ENCODE peak calls at places on chromosome 2, in six cellular contexts. One of them, this sample, is unnamed.

GRCh38 chr2:28610583-28611201 is 114.8 kb downstream of the PLB1 start:
- DNase-seq in endodermal cell: no peak
- DNase-seq in HCT116: peak
- DNase-seq in astrocyte: peak
- DNase-seq in neuronal stem cell: no peak
- DNase-seq in mesendoderm: peak
- DNase-seq in this sample: no peak

GRCh38 chr2:95320986-95321767 is 24.0 kb downstream of the KCNIP3 start:
- DNase-seq in endodermal cell: no peak
- DNase-seq in HCT116: no peak
- DNase-seq in astrocyte: no peak
- DNase-seq in neuronal stem cell: no peak
- DNase-seq in mesendoderm: no peak
- DNase-seq in this sample: no peak

GRCh38 chr2:96906719-96907404 is 37.0 kb upstream of the SEMA4C start:
- DNase-seq in endodermal cell: peak
- DNase-seq in HCT116: no peak
- DNase-seq in astrocyte: no peak
- DNase-seq in neuronal stem cell: peak
- DNase-seq in mesendoderm: peak
- DNase-seq in this sample: no peak

GRCh38 chr2:127606594-127607398 is 39.2 kb upstream of the GPR17 start:
- DNase-seq in endodermal cell: peak
- DNase-seq in HCT116: no peak
- DNase-seq in astrocyte: no peak
- DNase-seq in neuronal stem cell: no peak
- DNase-seq in mesendoderm: no peak
- DNase-seq in this sample: no peak

GRCh38 chr2:220188031-220188430 is 560.6 kb downstream of the SLC4A3 start:
- DNase-seq in endodermal cell: no peak
- DNase-seq in HCT116: no peak
- DNase-seq in astrocyte: peak
- DNase-seq in neuronal stem cell: no peak
- DNase-seq in mesendoderm: no peak
- DNase-seq in this sample: no peak

GRCh38 chr2:227473019-227473461 is 1.1 kb downstream of the AGFG1 start:
- DNase-seq in endodermal cell: no peak
- DNase-seq in HCT116: no peak
- DNase-seq in astrocyte: no peak
- DNase-seq in neuronal stem cell: peak
- DNase-seq in mesendoderm: peak
- DNase-seq in this sample: no peak

GRCh38 chr2:196263181-196263747 is 91.9 kb upstream of the STK17B start:
- DNase-seq in endodermal cell: no peak
- DNase-seq in HCT116: no peak
- DNase-seq in astrocyte: peak
- DNase-seq in neuronal stem cell: no peak
- DNase-seq in mesendoderm: no peak
- DNase-seq in this sample: peak

GRCh38 chr2:232897971-232898408 is 27.9 kb downstream of the SNORC start:
- DNase-seq in endodermal cell: peak
- DNase-seq in HCT116: no peak
- DNase-seq in astrocyte: no peak
- DNase-seq in neuronal stem cell: no peak
- DNase-seq in mesendoderm: no peak
- DNase-seq in this sample: no peak

GRCh38 chr2:121648611-121649401 is 456 bp downstream of the CLASP1 start:
- DNase-seq in endodermal cell: peak
- DNase-seq in HCT116: no peak
- DNase-seq in astrocyte: peak
- DNase-seq in neuronal stem cell: no peak
- DNase-seq in mesendoderm: peak
- DNase-seq in this sample: no peak

GRCh38 chr2:98454500-98455235 is 10.0 kb downstream of the INPP4A start:
- DNase-seq in endodermal cell: peak
- DNase-seq in HCT116: no peak
- DNase-seq in astrocyte: no peak
- DNase-seq in neuronal stem cell: no peak
- DNase-seq in mesendoderm: peak
- DNase-seq in this sample: no peak

GRCh38 chr2:147345246-147345645 is 499.6 kb upstream of the ACVR2A start:
- DNase-seq in endodermal cell: no peak
- DNase-seq in HCT116: no peak
- DNase-seq in astrocyte: peak
- DNase-seq in neuronal stem cell: no peak
- DNase-seq in mesendoderm: no peak
- DNase-seq in this sample: no peak

GRCh38 chr2:103875111-103875510 is 978.8 kb upstream of the POU3F3 start:
- DNase-seq in endodermal cell: peak
- DNase-seq in HCT116: no peak
- DNase-seq in astrocyte: no peak
- DNase-seq in neuronal stem cell: no peak
- DNase-seq in mesendoderm: peak
- DNase-seq in this sample: no peak

GRCh38 chr2:210269148-210269547 is 43.9 kb upstream of the ACADL start:
- DNase-seq in endodermal cell: peak
- DNase-seq in HCT116: no peak
- DNase-seq in astrocyte: no peak
- DNase-seq in neuronal stem cell: no peak
- DNase-seq in mesendoderm: peak
- DNase-seq in this sample: no peak

GRCh38 chr2:125364181-125364806 is 1291.7 kb upstream of the GYPC start:
- DNase-seq in endodermal cell: no peak
- DNase-seq in HCT116: no peak
- DNase-seq in astrocyte: no peak
- DNase-seq in neuronal stem cell: no peak
- DNase-seq in mesendoderm: no peak
- DNase-seq in this sample: no peak

GRCh38 chr2:138897274-138897673 is 117.1 kb upstream of the NXPH2 start:
- DNase-seq in endodermal cell: no peak
- DNase-seq in HCT116: no peak
- DNase-seq in astrocyte: no peak
- DNase-seq in neuronal stem cell: no peak
- DNase-seq in mesendoderm: no peak
- DNase-seq in this sample: no peak

GRCh38 chr2:207239754-207240494 is 74.2 kb upstream of the KLF7 start:
- DNase-seq in endodermal cell: no peak
- DNase-seq in HCT116: no peak
- DNase-seq in astrocyte: peak
- DNase-seq in neuronal stem cell: no peak
- DNase-seq in mesendoderm: no peak
- DNase-seq in this sample: no peak

DNA sequence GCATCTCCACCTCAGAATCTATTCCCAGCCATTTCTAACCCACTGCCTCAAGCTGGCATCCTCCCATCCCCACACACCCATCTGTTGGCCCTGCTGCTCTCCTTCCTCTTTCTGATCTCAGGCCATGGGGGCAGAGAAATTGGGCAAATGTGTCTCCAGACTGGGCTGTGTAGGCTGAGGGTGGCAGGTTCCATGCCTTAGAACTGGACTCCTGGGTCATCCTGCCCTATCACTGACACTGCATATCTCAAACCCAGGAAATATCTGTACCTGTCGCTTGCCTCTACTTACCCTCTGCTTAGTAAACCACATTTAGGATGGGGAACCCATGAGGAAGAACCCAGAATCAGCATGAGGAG is 1.8 kb downstream of the WNT10A start:
- DNase-seq in endodermal cell: no peak
- DNase-seq in HCT116: no peak
- DNase-seq in astrocyte: no peak
- DNase-seq in neuronal stem cell: no peak
- DNase-seq in mesendoderm: no peak
- DNase-seq in this sample: no peak
- H3K9ac ChIP-seq in endodermal cell: no peak
- H3K9ac ChIP-seq in HCT116: no peak
- H3K9ac ChIP-seq in astrocyte: no peak
- H3K9ac ChIP-seq in neuronal stem cell: no peak
- H3K9ac ChIP-seq in mesendoderm: no peak
- H3K9ac ChIP-seq in this sample: no peak

DNA sequence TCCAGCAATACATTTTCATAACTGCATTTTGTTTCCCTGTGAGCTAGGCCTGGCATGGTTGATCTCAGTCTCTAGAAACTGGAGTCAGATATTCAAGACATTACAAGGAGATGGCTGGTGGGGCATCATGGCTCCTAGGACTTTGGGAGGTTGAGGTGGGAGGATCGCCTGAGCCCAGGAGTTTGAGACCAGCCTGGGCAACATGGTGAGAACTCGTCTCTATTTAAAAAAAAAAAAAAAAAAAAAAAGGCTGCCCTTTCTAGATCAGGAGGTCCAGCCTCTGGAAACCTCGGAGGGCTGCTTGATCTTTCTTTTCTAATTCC is 362 bp upstream of the VAMP8 start:
- DNase-seq in endodermal cell: no peak
- DNase-seq in HCT116: no peak
- DNase-seq in astrocyte: no peak
- DNase-seq in neuronal stem cell: no peak
- DNase-seq in mesendoderm: no peak
- DNase-seq in this sample: no peak
- H3K9ac ChIP-seq in endodermal cell: no peak
- H3K9ac ChIP-seq in HCT116: peak
- H3K9ac ChIP-seq in astrocyte: no peak
- H3K9ac ChIP-seq in neuronal stem cell: no peak
- H3K9ac ChIP-seq in mesendoderm: no peak
- H3K9ac ChIP-seq in this sample: no peak

DNA sequence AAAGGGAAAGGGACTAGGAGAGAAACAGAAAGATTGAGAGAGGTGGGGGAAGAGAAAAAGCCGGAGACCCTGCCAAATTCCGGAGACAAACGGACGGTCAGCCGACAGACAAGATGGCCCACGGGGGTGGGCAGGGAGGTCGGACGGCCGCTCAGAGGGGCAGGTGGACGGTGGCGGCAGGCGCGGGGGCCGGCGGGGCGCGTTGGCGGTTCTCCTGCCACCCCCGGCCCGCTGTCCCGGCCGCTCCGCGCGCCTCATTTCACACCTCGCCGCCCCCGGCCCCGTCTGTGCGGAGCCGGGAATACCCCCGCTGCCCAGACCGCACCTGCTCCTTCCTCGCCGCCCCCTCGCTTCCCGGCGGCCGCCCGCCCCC is 935 bp downstream of the SLC30A3 start:
- DNase-seq in endodermal cell: peak
- DNase-seq in HCT116: no peak
- DNase-seq in astrocyte: no peak
- DNase-seq in neuronal stem cell: no peak
- DNase-seq in mesendoderm: no peak
- DNase-seq in this sample: no peak
- H3K9ac ChIP-seq in endodermal cell: no peak
- H3K9ac ChIP-seq in HCT116: peak
- H3K9ac ChIP-seq in astrocyte: no peak
- H3K9ac ChIP-seq in neuronal stem cell: no peak
- H3K9ac ChIP-seq in mesendoderm: no peak
- H3K9ac ChIP-seq in this sample: peak

GRCh38 chr2:120397362-120397811 is 51.5 kb downstream of the INHBB start:
- DNase-seq in endodermal cell: peak
- DNase-seq in HCT116: no peak
- DNase-seq in astrocyte: no peak
- DNase-seq in neuronal stem cell: no peak
- DNase-seq in mesendoderm: no peak
- DNase-seq in this sample: no peak

GRCh38 chr2:120395686-120396518 is 50.0 kb downstream of the INHBB start:
- DNase-seq in endodermal cell: peak
- DNase-seq in HCT116: no peak
- DNase-seq in astrocyte: no peak
- DNase-seq in neuronal stem cell: no peak
- DNase-seq in mesendoderm: peak
- DNase-seq in this sample: no peak

GRCh38 chr2:120398051-120398960 is 52.4 kb downstream of the INHBB start:
- DNase-seq in endodermal cell: peak
- DNase-seq in HCT116: no peak
- DNase-seq in astrocyte: peak
- DNase-seq in neuronal stem cell: no peak
- DNase-seq in mesendoderm: no peak
- DNase-seq in this sample: no peak

GRCh38 chr2:120395221-120395620 is 49.3 kb downstream of the INHBB start:
- DNase-seq in endodermal cell: peak
- DNase-seq in HCT116: no peak
- DNase-seq in astrocyte: no peak
- DNase-seq in neuronal stem cell: no peak
- DNase-seq in mesendoderm: no peak
- DNase-seq in this sample: no peak

GRCh38 chr2:120396519-120397361 is 50.8 kb downstream of the INHBB start:
- DNase-seq in endodermal cell: peak
- DNase-seq in HCT116: no peak
- DNase-seq in astrocyte: no peak
- DNase-seq in neuronal stem cell: no peak
- DNase-seq in mesendoderm: no peak
- DNase-seq in this sample: no peak
- H3K9ac ChIP-seq in endodermal cell: no peak
- H3K9ac ChIP-seq in HCT116: no peak
- H3K9ac ChIP-seq in astrocyte: no peak
- H3K9ac ChIP-seq in neuronal stem cell: no peak
- H3K9ac ChIP-seq in mesendoderm: no peak
- H3K9ac ChIP-seq in this sample: no peak

GRCh38 chr2:145010635-145011034 is 490.7 kb upstream of the ZEB2 start:
- DNase-seq in endodermal cell: no peak
- DNase-seq in HCT116: no peak
- DNase-seq in astrocyte: no peak
- DNase-seq in neuronal stem cell: no peak
- DNase-seq in mesendoderm: no peak
- DNase-seq in this sample: no peak

GRCh38 chr2:145012214-145012670 is 492.3 kb upstream of the ZEB2 start:
- DNase-seq in endodermal cell: no peak
- DNase-seq in HCT116: no peak
- DNase-seq in astrocyte: no peak
- DNase-seq in neuronal stem cell: no peak
- DNase-seq in mesendoderm: no peak
- DNase-seq in this sample: no peak

GRCh38 chr2:145012806-145013205 is 492.9 kb upstream of the ZEB2 start:
- DNase-seq in endodermal cell: no peak
- DNase-seq in HCT116: no peak
- DNase-seq in astrocyte: no peak
- DNase-seq in neuronal stem cell: no peak
- DNase-seq in mesendoderm: no peak
- DNase-seq in this sample: no peak

GRCh38 chr2:145006957-145007672 is 487.2 kb upstream of the ZEB2 start:
- DNase-seq in endodermal cell: no peak
- DNase-seq in HCT116: no peak
- DNase-seq in astrocyte: peak
- DNase-seq in neuronal stem cell: no peak
- DNase-seq in mesendoderm: no peak
- DNase-seq in this sample: no peak

DNA sequence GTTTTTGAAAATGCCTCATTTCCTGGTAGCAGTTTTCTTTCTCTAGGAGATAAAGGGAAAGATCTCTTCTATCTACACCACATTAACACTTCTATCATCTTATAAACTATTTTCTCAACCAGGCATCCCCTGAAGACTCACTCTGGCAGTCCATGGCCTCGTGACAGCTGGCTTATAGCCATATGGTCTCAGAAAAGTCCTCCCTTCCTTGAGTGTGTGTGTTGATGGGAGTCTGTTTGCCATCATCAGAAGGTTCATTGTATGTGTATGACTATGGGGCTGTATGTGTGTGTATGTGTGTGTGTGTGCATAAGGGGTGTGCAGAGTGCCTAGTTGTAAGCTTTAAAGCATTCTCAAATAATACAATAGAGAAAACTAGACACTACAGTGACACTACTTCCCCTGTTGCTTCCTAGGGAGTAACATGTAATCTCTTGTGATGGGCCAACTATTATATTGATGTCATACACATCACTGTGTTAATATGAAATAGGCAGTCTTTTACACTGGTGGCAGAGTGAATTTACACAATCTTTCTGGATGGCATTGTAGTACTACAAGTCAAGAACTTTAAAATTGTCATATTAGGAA is 487.8 kb upstream of the ZEB2 start:
- DNase-seq in endodermal cell: no peak
- DNase-seq in HCT116: no peak
- DNase-seq in astrocyte: peak
- DNase-seq in neuronal stem cell: no peak
- DNase-seq in mesendoderm: no peak
- DNase-seq in this sample: no peak
- H3K9ac ChIP-seq in endodermal cell: no peak
- H3K9ac ChIP-seq in HCT116: no peak
- H3K9ac ChIP-seq in astrocyte: peak
- H3K9ac ChIP-seq in neuronal stem cell: no peak
- H3K9ac ChIP-seq in mesendoderm: no peak
- H3K9ac ChIP-seq in this sample: no peak